ENCODE peak calls at places on chromosome 7, in seven cellular contexts. A is endodermal cell, U is A673, C is body of pancreas, J is psoas muscle, T is tibial artery, Y is fibroblast of lung. E is an unnamed sample. For H3K4me1, the result is how much of the 10 kb centered on the place peaks cover.

GRCh38 chr7:135165862-135166261 is 4.6 kb downstream of the CYREN start:
- DNase-seq in J (no peak), Y (no peak), T (no peak), C (no peak), A (no peak), U (no peak), E (no peak)

GRCh38 chr7:148084138-148084537 is 506.4 kb upstream of the C7orf33 start:
- DNase-seq in J (peak), Y (peak), U (peak), A (peak), C (peak), T (no peak), E (peak)

GRCh38 chr7:44772867-44773266 is 23.6 kb upstream of the PPIA start:
- DNase-seq in U (no peak), Y (no peak), C (no peak), A (peak), T (no peak), J (no peak), E (no peak)

GRCh38 chr7:65238785-65239184 is 134.9 kb upstream of the ZNF92 start:
- DNase-seq in J (no peak), A (no peak), T (no peak), U (no peak), C (no peak), Y (no peak), E (no peak)

GRCh38 chr7:115476666-115477065 is 553.9 kb downstream of the TFEC start:
- DNase-seq in A (peak), U (no peak), Y (no peak), J (no peak), C (no peak), T (no peak), E (no peak)

GRCh38 chr7:43513236-43513635 is 69.7 kb upstream of the STK17A start:
- DNase-seq in J (no peak), C (no peak), Y (no peak), A (no peak), U (peak), T (no peak), E (no peak)

GRCh38 chr7:134741901-134742635 is 37.4 kb upstream of the CALD1 start:
- DNase-seq in A (peak), T (no peak), Y (no peak), U (no peak), C (no peak), J (peak), E (peak)

GRCh38 chr7:106841896-106842390 is 23.1 kb upstream of the PIK3CG start:
- DNase-seq in T (no peak), C (no peak), Y (no peak), J (no peak), U (peak), A (peak), E (no peak)

GRCh38 chr7:75945297-75946168 is 30.6 kb downstream of the POR start:
- DNase-seq in C (peak), T (no peak), Y (peak), U (no peak), A (no peak), J (peak), E (no peak)

GRCh38 chr7:28315565-28316420 is 96.5 kb upstream of the CREB5 start:
- DNase-seq in T (no peak), A (no peak), J (peak), U (no peak), C (no peak), Y (peak), E (no peak)

GRCh38 chr7:157757776-157758467 is 421.1 kb downstream of the DNAJB6 start:
- DNase-seq in A (no peak), T (no peak), J (no peak), U (no peak), C (no peak), Y (no peak), E (no peak)

GRCh38 chr7:98621573-98622482 is 4.7 kb downstream of the NPTX2 start:
- DNase-seq in C (no peak), Y (no peak), U (peak), T (no peak), J (no peak), A (peak), E (no peak)

GRCh38 chr7:116122972-116123595 is 87.3 kb upstream of the TES start:
- DNase-seq in A (no peak), U (peak), T (no peak), C (peak), J (no peak), Y (peak), E (no peak)

GRCh38 chr7:119963654-119964053 is 309.3 kb upstream of the KCND2 start:
- DNase-seq in J (no peak), C (no peak), U (no peak), Y (no peak), T (no peak), A (no peak), E (no peak)

GRCh38 chr7:19663816-19664531 is 44.9 kb downstream of the POLR1F start:
- DNase-seq in T (no peak), A (no peak), J (no peak), C (no peak), U (no peak), Y (no peak), E (no peak)

GRCh38 chr7:1672851-1673486 is 2.9 kb downstream of the ELFN1 start:
- DNase-seq in Y (no peak), A (peak), J (peak), T (peak), C (no peak), U (no peak), E (no peak)

GRCh38 chr7:55252386-55252785 is 112.8 kb upstream of the LANCL2 start:
- DNase-seq in T (no peak), Y (no peak), A (no peak), C (no peak), J (no peak), U (peak), E (no peak)

GRCh38 chr7:96248405-96248804 is 73.5 kb downstream of the SLC25A13 start:
- DNase-seq in T (no peak), U (no peak), C (no peak), J (no peak), A (no peak), Y (no peak), E (no peak)

GRCh38 chr7:121475806-121476205 is 79.7 kb upstream of the FAM3C start:
- DNase-seq in T (no peak), C (peak), A (no peak), Y (peak), J (no peak), U (no peak), E (peak)

GRCh38 chr7:70568674-70569334 is 563.1 kb upstream of the GALNT17 start:
- DNase-seq in Y (no peak), T (no peak), A (no peak), U (no peak), J (peak), C (peak), E (peak)

GRCh38 chr7:25894002-25894901 is 257.7 kb upstream of the NFE2L3 start:
- DNase-seq in A (peak), T (no peak), Y (no peak), J (peak), U (peak), C (peak), E (no peak)

GRCh38 chr7:22934473-22935065 is 79.4 kb downstream of the HYCC1 start:
- DNase-seq in C (no peak), T (no peak), J (no peak), U (no peak), Y (peak), A (no peak), E (no peak)

GRCh38 chr7:31053986-31054385 is 1.9 kb downstream of the ADCYAP1R1 start:
- DNase-seq in T (no peak), A (no peak), J (no peak), C (no peak), U (no peak), Y (no peak), E (no peak)

GRCh38 chr7:116653204-116653603 is 18.8 kb upstream of the MET start:
- DNase-seq in A (no peak), J (no peak), Y (peak), C (no peak), U (no peak), T (no peak), E (no peak)

GRCh38 chr7:158849553-158850389 is 6.6 kb upstream of the DYNC2I1 start:
- DNase-seq in C (no peak), U (no peak), A (no peak), J (no peak), Y (no peak), T (no peak), E (no peak)

GRCh38 chr7:25844109-25844915 is 307.7 kb upstream of the NFE2L3 start:
- DNase-seq in C (no peak), A (no peak), T (no peak), Y (no peak), U (no peak), J (no peak), E (no peak)

GRCh38 chr7:128071801-128072200 is 40.6 kb upstream of the LRRC4 start:
- DNase-seq in T (no peak), J (no peak), C (no peak), Y (no peak), A (no peak), U (no peak), E (no peak)

GRCh38 chr7:88357794-88358533 is 51.3 kb upstream of the STEAP4 start:
- DNase-seq in U (peak), A (no peak), C (no peak), Y (no peak), T (no peak), J (no peak), E (no peak)

GRCh38 chr7:94382746-94383145 is 11.9 kb upstream of the COL1A2 start:
- DNase-seq in T (no peak), C (no peak), U (no peak), Y (no peak), J (no peak), A (no peak), E (no peak)

GRCh38 chr7:123643495-123644428 is 11.9 kb upstream of the LMOD2 start:
- DNase-seq in Y (peak), U (peak), A (peak), C (peak), T (no peak), J (no peak), E (peak)

GRCh38 chr7:79304711-79305110 is 148.8 kb downstream of the MAGI2 start:
- DNase-seq in T (no peak), U (no peak), C (no peak), A (no peak), J (no peak), Y (no peak), E (no peak)

GRCh38 chr7:128878226-128879105 is 15.8 kb downstream of the ATP6V1F start:
- DNase-seq in Y (no peak), U (no peak), C (no peak), T (no peak), A (no peak), J (no peak), E (no peak)

GRCh38 chr7:107995184-107996071 is 7.5 kb downstream of the LAMB1 start:
- DNase-seq in U (peak), Y (peak), T (no peak), A (peak), J (no peak), C (no peak), E (no peak)

GRCh38 chr7:33048257-33048656 is 14.3 kb downstream of the NT5C3A start:
- DNase-seq in A (no peak), U (no peak), T (no peak), J (no peak), Y (no peak), C (no peak), E (no peak)

GRCh38 chr7:33044986-33045385 is 17.6 kb downstream of the NT5C3A start:
- DNase-seq in C (no peak), Y (no peak), T (no peak), U (peak), J (no peak), A (no peak), E (no peak)

GRCh38 chr7:33050425-33051318 is 11.9 kb downstream of the NT5C3A start:
- DNase-seq in C (peak), Y (peak), A (no peak), T (no peak), J (no peak), U (peak), E (no peak)

GRCh38 chr7:33043875-33044718 is 18.5 kb downstream of the NT5C3A start:
- DNase-seq in T (no peak), C (peak), U (no peak), J (no peak), A (no peak), Y (no peak), E (no peak)

GRCh38 chr7:33048704-33049103 is 13.9 kb downstream of the NT5C3A start:
- DNase-seq in J (no peak), A (no peak), U (no peak), T (no peak), Y (no peak), C (no peak), E (no peak)
- H3K4me1 ChIP-seq in J (under half), A (under half), U (under half), T (under half), Y (under half), C (under half), E (under half)

GRCh38 chr7:144074374-144074773 is 4.8 kb downstream of the OR2A25 start:
- DNase-seq in A (no peak), J (no peak), T (no peak), U (peak), Y (no peak), C (no peak), E (no peak)
- TF ChIP-seq CTCF in A (peak), J (no peak), T (no peak), U (peak), Y (no peak), C (no peak), E (no peak)

GRCh38 chr7:5699951-5700384 is 81.5 kb downstream of the RNF216 start:
- DNase-seq in A (no peak), T (no peak), J (no peak), Y (no peak), C (peak), U (no peak), E (no peak)
- H3K27ac ChIP-seq in A (peak), T (peak), J (no peak), Y (no peak), C (peak), U (no peak), E (peak)

DNA sequence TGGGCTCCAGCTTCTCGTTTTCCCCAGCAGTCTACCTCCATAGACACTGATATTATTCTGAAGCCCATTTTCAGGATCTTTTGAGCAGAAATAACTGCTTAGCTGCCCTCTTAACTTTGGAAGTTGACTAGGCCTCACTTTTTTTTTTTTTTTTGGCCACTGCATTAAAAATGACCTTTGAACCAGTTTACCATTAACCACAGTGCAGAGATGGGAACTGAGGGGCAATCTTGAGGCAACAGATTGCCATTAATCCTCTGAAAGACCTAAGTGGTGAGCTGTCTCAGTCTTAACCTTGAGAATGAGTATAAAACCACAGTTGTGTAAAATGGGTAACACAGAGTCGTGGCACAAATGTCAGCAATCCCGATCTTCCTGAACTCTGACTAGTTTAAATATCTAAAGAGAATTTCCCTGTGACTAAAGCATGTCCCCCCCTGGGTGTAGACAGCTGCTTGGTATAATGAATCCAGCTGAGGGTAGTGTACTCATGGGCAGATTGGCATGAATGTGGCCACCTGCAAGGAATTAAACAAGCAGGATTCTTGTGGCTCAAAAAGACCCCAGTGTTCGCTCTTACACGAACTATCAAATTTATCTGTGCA is 46.1 kb upstream of the FMC1 start:
- DNase-seq in Y (no peak), J (no peak), T (no peak), C (no peak), A (no peak), U (no peak), E (no peak)
- H3K4me1 ChIP-seq in Y (under half), J (under half), T (under half), C (under half), A (under half), U (under half), E (under half)

GRCh38 chr7:138630059-138630610 is 71.0 kb downstream of the SVOPL start:
- DNase-seq in Y (no peak), J (no peak), C (no peak), U (no peak), T (no peak), A (peak), E (no peak)

GRCh38 chr7:138632866-138633602 is 68.1 kb downstream of the SVOPL start:
- DNase-seq in C (no peak), T (no peak), A (peak), Y (no peak), J (no peak), U (no peak), E (no peak)

DNA sequence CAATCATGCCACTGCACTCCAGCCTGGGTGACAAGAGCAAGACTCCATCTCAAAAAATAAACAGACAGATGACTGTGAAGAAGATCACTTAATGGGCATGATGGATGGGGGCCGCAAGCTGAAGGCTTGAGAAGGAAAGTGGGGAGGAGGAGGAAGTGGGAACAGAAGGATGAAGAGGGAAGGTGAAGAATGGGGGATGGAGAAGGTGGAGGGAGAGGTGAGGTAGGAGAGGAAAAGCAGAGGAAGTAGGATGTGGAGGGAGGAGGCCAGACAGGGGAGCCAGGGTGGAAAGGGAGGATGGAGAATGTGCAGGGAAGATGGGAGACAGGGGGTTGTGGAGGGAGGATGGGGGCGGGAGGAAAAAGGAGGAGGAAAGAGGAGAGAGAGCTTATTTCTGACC is 68.8 kb downstream of the SVOPL start:
- DNase-seq in J (no peak), Y (no peak), A (peak), T (no peak), U (no peak), C (no peak), E (no peak)
- TF ChIP-seq CTCF in J (no peak), Y (no peak), A (no peak), T (no peak), U (no peak), C (no peak), E (no peak)

GRCh38 chr7:130794619-130794922 is 60.6 kb upstream of the KLF14 start:
- DNase-seq in C (no peak), Y (no peak), T (no peak), U (no peak), J (no peak), A (no peak), E (no peak)
- H3K27ac ChIP-seq in C (no peak), Y (peak), T (no peak), U (peak), J (no peak), A (no peak), E (no peak)

GRCh38 chr7:80614911-80615310 is 23.5 kb upstream of the CD36 start:
- DNase-seq in U (no peak), J (no peak), Y (peak), A (no peak), T (no peak), C (no peak), E (no peak)

GRCh38 chr7:80611353-80611752 is 27.1 kb upstream of the CD36 start:
- DNase-seq in U (no peak), Y (no peak), C (no peak), T (no peak), J (no peak), A (no peak), E (no peak)

GRCh38 chr7:80611779-80612178 is 26.7 kb upstream of the CD36 start:
- DNase-seq in C (peak), U (peak), T (no peak), A (no peak), J (peak), Y (peak), E (peak)

GRCh38 chr7:80609732-80610131 is 28.7 kb upstream of the CD36 start:
- DNase-seq in T (no peak), U (no peak), J (no peak), Y (no peak), C (no peak), A (peak), E (no peak)

DNA sequence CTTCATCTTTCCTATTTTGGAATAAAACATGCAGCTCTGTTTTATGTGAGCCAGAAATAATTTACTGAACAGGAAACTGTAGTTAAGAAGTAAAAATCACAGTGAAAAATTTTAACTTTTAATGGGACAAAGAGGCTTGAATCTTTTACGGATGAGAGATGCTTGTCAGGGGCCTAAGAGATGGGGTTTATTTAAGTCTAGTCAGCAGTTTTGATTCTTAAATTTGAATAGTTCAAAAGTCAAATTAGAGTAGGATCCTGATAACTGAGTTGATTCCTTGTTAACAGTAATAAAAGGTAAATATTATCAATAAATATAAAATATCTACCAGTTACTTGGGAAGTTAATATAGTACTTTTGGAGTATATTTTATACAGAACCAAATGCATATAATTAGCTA is 24.9 kb upstream of the CD36 start:
- DNase-seq in J (no peak), T (no peak), A (no peak), U (no peak), Y (no peak), C (no peak), E (no peak)
- H3K4me1 ChIP-seq in J (half or more), T (under half), A (under half), U (under half), Y (under half), C (under half), E (half or more)

GRCh38 chr7:102288285-102288930 is 1.7 kb downstream of the SH2B2 start:
- DNase-seq in C (no peak), U (peak), Y (no peak), A (peak), T (no peak), J (no peak), E (no peak)
- TF ChIP-seq CTCF in C (no peak), U (peak), Y (no peak), A (peak), T (no peak), J (no peak), E (no peak)

DNA sequence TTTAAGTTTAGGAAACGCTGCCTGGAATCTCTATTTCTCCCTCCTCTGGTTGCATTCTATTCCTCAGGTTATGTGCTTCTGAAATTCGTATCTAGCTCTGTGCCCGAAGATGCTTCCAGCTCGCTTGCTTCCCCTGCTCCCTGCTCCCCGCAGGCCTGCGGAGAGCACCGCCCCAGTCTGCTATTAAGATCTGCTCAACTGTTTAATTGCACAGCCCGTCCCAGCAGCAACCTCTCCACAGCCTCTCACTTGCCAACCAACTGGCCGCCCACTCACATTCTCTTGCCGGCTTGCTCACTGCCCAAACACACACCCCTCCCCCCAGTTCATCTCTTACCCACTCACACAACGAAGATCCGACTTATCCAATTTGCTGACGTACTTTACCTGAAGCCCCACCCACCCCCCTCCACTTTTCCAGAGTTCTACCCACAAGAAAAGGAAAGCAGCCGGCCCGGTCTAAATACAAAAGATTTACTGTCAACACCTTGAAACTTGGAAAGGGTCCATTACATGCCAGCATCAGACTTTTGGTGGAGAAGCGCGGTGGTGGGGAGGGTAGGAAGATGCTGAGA is 167.3 kb upstream of the KLF14 start:
- DNase-seq in T (peak), Y (peak), J (peak), A (no peak), C (peak), U (peak), E (peak)
- H3K27ac ChIP-seq in T (peak), Y (peak), J (peak), A (no peak), C (peak), U (peak), E (peak)

E was measured in heart right ventricle.